ENCODE peak calls at places on chromosomes 2 and 18, in four cellular contexts. L is A549, Q is GM12878, J is IMR-90. I is an unnamed sample.

GRCh38 chr2:109470121-109470921 is 143.4 kb downstream of the SEPTIN10 start:
- DNase-seq in Q (no peak), L (peak; percentile 30), J (peak; percentile 53), I (no peak)

GRCh38 chr2:225103737-225104141 is 61.5 kb upstream of the DOCK10 start:
- DNase-seq in Q (no peak), L (peak; percentile 71), J (peak; percentile 73), I (no peak)

GRCh38 chr2:150997702-150998480 is 263.8 kb downstream of the RBM43 start:
- DNase-seq in J (no peak), L (no peak), Q (no peak), I (no peak)

GRCh38 chr2:238031749-238032148 is 29.1 kb upstream of the SCLY start:
- DNase-seq in J (no peak), Q (no peak), L (no peak), I (no peak)

GRCh38 chr2:39512434-39512935 is 75.4 kb upstream of the MAP4K3 start:
- DNase-seq in Q (no peak), J (no peak), L (no peak), I (no peak)

GRCh38 chr2:128320609-128321420 is 2.1 kb upstream of the HS6ST1 start:
- DNase-seq in L (no peak), Q (no peak), J (no peak), I (no peak)

GRCh38 chr2:32010670-32011565 is at the start of gene MEMO1:
- DNase-seq in Q (peak; percentile 87), J (peak; percentile 92), L (peak; percentile 97), I (peak; percentile 93)

GRCh38 chr2:205188516-205189138 is 493.7 kb upstream of the NRP2 start:
- DNase-seq in L (peak; percentile 16), Q (no peak), J (peak; percentile 82), I (no peak)

GRCh38 chr2:230713331-230714121 is 884 bp downstream of the CAB39 start:
- DNase-seq in J (no peak), L (peak; percentile 16), Q (no peak), I (peak; percentile 64)

GRCh38 chr2:99648115-99648850 is 158.5 kb upstream of the REV1 start:
- DNase-seq in J (peak; percentile 86), Q (no peak), L (no peak), I (no peak)

GRCh38 chr2:215430528-215431187 is 5.2 kb downstream of the FN1 start:
- DNase-seq in J (peak; percentile 71), L (no peak), Q (no peak), I (no peak)

GRCh38 chr2:119683717-119684443 is 4.9 kb downstream of the TMEM177 start:
- DNase-seq in L (no peak), J (peak; percentile 28), Q (no peak), I (peak; percentile 27)

GRCh38 chr18:3016584-3017292 is 3.8 kb upstream of the LPIN2 start:
- DNase-seq in L (no peak), Q (no peak), J (no peak), I (no peak)

GRCh38 chr2:152874955-152875354 is 156.5 kb downstream of the ARL6IP6 start:
- DNase-seq in Q (no peak), L (peak; percentile 1), J (no peak), I (no peak)

GRCh38 chr18:652131-652530 is 5.3 kb upstream of the TYMS start:
- DNase-seq in L (no peak), J (no peak), Q (no peak), I (no peak)

GRCh38 chr2:96831679-96832078 is 12.1 kb downstream of the ANKRD23 start:
- DNase-seq in L (no peak), J (no peak), Q (no peak), I (no peak)

GRCh38 chr2:39464867-39465266 is 27.8 kb upstream of the MAP4K3 start:
- DNase-seq in L (no peak), Q (no peak), J (no peak), I (no peak)

GRCh38 chr18:26614374-26614773 is 66.0 kb upstream of the KCTD1 start:
- DNase-seq in Q (no peak), L (peak; percentile 45), J (no peak), I (no peak)

GRCh38 chr2:223760838-223761502 is 76.4 kb downstream of the AP1S3 start:
- DNase-seq in L (peak; percentile 90), J (peak; percentile 89), Q (peak; percentile 53), I (peak; percentile 8)

GRCh38 chr18:79868811-79869541 is 71.2 kb downstream of the KCNG2 start:
- DNase-seq in L (no peak), J (no peak), Q (no peak), I (peak; percentile 8)

GRCh38 chr2:1493361-1494126 is 80.3 kb downstream of the TPO start:
- DNase-seq in L (no peak), J (no peak), Q (no peak), I (no peak)

GRCh38 chr2:1494906-1495305 is 81.6 kb downstream of the TPO start:
- DNase-seq in L (no peak), Q (no peak), J (no peak), I (no peak)

GRCh38 chr2:1492696-1493095 is 79.4 kb downstream of the TPO start:
- DNase-seq in J (no peak), L (no peak), Q (no peak), I (no peak)

GRCh38 chr2:1495676-1496393 is 82.6 kb downstream of the TPO start:
- DNase-seq in L (no peak), Q (no peak), J (no peak), I (no peak)

DNA sequence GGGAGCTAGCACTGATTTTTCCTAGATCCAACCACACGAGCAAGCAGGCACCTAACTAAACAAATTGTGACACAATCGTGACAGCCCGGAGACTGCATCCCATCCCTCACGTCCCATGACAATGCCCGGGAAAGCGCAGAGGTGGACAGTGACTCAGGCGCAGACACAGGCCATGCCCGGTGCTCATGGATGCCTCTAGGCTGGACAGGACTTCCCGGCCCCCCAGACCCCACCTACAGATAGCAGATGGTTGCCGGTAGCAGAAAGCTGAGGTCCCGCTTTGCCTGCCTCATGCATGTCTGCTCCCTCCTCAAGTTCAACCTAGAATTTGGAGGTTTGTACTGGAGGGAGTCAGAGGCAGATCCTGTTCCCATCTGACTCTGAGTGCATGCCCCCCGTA is 81.0 kb downstream of the TPO start:
- DNase-seq in Q (no peak), L (no peak), J (no peak), I (no peak)
- TF ChIP-seq ELK1 in Q (no peak), L (no peak), J (no peak), I (no peak)

GRCh38 chr2:95760839-95761525 is 169.2 kb downstream of the TRIM43 start:
- DNase-seq in L (peak; percentile 12), J (peak; percentile 88), Q (no peak), I (peak; percentile 30)

GRCh38 chr2:95757988-95758387 is 166.2 kb downstream of the TRIM43 start:
- DNase-seq in Q (no peak), J (no peak), L (no peak), I (no peak)

GRCh38 chr2:95761556-95761955 is 169.8 kb downstream of the TRIM43 start:
- DNase-seq in L (no peak), J (no peak), Q (no peak), I (no peak)

GRCh38 chr2:95759481-95760246 is 167.9 kb downstream of the TRIM43 start:
- DNase-seq in L (no peak), Q (no peak), J (no peak), I (no peak)
- TF ChIP-seq ELK1 in L (no peak), Q (no peak), J (no peak), I (no peak)

DNA sequence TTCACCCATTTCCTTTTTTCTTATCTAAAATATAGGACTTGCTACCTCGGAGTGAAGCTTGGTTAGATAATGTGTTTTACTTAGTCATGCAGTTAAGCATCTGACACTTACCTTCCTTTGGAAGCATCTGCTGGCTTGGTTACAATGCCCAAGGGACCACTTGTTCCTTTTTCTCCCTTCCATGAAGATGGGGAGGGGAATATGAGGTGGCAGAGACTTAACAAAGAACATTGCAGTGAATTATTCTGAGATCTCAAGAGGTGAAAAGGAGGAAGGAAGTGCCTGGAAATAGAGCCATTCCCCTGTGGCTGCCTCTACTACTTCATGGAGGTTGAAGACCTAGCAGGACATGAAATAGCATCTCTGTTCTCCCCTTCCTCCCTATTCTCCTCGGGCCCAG is 145.3 kb upstream of the FOSL2 start:
- DNase-seq in L (no peak), J (no peak), Q (no peak), I (no peak)
- TF ChIP-seq ELK1 in L (no peak), J (no peak), Q (no peak), I (no peak)

GRCh38 chr2:10518470-10519060 is 70.4 kb upstream of the ODC1 start:
- DNase-seq in J (no peak), Q (no peak), L (no peak), I (no peak)

GRCh38 chr2:10520926-10521325 is 72.8 kb upstream of the ODC1 start:
- DNase-seq in L (no peak), Q (no peak), J (no peak), I (no peak)

GRCh38 chr2:10517351-10518043 is 69.4 kb upstream of the ODC1 start:
- DNase-seq in J (no peak), L (no peak), Q (no peak), I (no peak)

GRCh38 chr2:10520154-10520553 is 72.0 kb upstream of the ODC1 start:
- DNase-seq in Q (no peak), L (no peak), J (no peak), I (no peak)

DNA sequence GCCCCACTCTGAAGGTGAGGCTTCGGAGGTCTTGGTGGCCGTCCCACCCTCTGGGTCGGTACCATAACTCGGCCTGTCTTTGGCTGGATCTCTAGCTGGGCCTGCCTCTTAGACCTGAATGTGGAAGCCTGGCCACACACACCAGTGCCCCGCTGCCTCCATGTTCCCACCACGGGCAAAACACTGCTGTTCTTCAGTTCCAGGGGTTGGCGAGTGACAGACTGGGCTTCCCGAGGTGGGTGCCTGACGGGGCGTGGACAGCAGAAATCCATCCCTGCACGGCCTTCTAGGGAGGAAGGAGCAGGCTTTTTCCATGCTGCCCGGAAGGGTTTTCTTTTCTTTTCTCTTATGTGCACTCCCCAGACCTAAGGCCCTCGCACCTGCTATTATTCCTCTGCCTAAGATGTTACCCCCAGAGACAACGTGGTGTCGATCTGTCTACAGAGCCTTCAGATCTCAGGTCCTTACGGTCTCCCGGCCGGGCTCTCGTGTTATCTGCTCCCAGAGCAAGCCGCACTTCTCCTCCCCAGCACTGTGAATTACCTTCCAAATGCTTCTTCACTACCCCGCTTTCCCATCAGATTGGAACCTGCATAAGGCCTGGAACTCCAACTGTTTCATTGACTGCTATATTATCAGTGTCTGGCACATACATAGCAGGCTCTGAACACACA is 71.1 kb upstream of the ODC1 start:
- DNase-seq in Q (no peak), J (no peak), L (no peak), I (no peak)
- TF ChIP-seq ELK1 in Q (no peak), J (no peak), L (no peak), I (no peak)

GRCh38 chr2:239806758-239807434 is 218.2 kb downstream of the NDUFA10 start:
- DNase-seq in L (no peak), J (no peak), Q (no peak), I (no peak)
- TF ChIP-seq ELK1 in L (no peak), J (no peak), Q (no peak), I (no peak)

GRCh38 chr2:11239718-11240462 is 84.6 kb downstream of the SLC66A3 start:
- DNase-seq in Q (no peak), J (peak; percentile 25), L (peak; percentile 26), I (no peak)
- TF ChIP-seq ELK1 in Q (no peak), J (no peak), L (no peak), I (no peak)

I was measured in K562.